ENCODE peak calls at places on chromosomes 7 and 10, in eight cellular contexts. U, O, S, E, P, R, T and D are unnamed samples.

GRCh38 chr10:34121974-34122282 is 693.2 kb downstream of the PARD3 start:
- DNase-seq in U (no peak), O (no peak), S (no peak), E (no peak), P (no peak), R (no peak), T (no peak), D (no peak)

GRCh38 chr10:33336606-33337334 is 2.3 kb upstream of the NRP1 start:
- DNase-seq in U (peak; percentile 64), O (no peak), S (peak; percentile 80), E (no peak), P (peak; percentile 9), R (peak; percentile 85), T (no peak), D (peak; percentile 90)

GRCh38 chr10:123784636-123785035 is 107.0 kb downstream of the CPXM2 start:
- DNase-seq in U (no peak), O (no peak), S (no peak), E (no peak), P (no peak), R (peak; percentile 2), T (no peak), D (no peak)

GRCh38 chr10:91785851-91786250 is 12.4 kb upstream of the TNKS2 start:
- DNase-seq in U (no peak), O (no peak), S (no peak), E (no peak), P (no peak), R (no peak), T (no peak), D (no peak)

GRCh38 chr10:132493246-132493755 is 44.3 kb upstream of the INPP5A start:
- DNase-seq in U (no peak), O (no peak), S (peak; percentile 47), E (no peak), P (no peak), R (no peak), T (no peak), D (no peak)

GRCh38 chr10:77301305-77301730 is 336.3 kb downstream of the KCNMA1 start:
- DNase-seq in U (no peak), O (no peak), S (no peak), E (peak; percentile 25), P (no peak), R (no peak), T (no peak), D (no peak)

GRCh38 chr7:7479275-7479674 is 56.4 kb downstream of the COL28A1 start:
- DNase-seq in U (no peak), O (no peak), S (no peak), E (no peak), P (no peak), R (no peak), T (no peak), D (no peak)

GRCh38 chr10:132605390-132605789 is 67.8 kb downstream of the INPP5A start:
- DNase-seq in U (no peak), O (no peak), S (no peak), E (no peak), P (no peak), R (peak; percentile 49), T (no peak), D (peak; percentile 71)

GRCh38 chr7:100673942-100674431 is 447 bp downstream of the GNB2 start:
- DNase-seq in U (no peak), O (no peak), S (peak; percentile 92), E (no peak), P (no peak), R (peak; percentile 80), T (no peak), D (peak; percentile 94)

GRCh38 chr7:16130127-16131110 is 290.9 kb downstream of the CRPPA start:
- DNase-seq in U (no peak), O (no peak), S (no peak), E (peak; percentile 8), P (no peak), R (no peak), T (no peak), D (no peak)

GRCh38 chr7:98562336-98563182 is 54.5 kb upstream of the NPTX2 start:
- DNase-seq in U (no peak), O (no peak), S (no peak), E (no peak), P (no peak), R (no peak), T (no peak), D (no peak)

GRCh38 chr7:80984619-80985018 is 65.8 kb upstream of the SEMA3C start:
- DNase-seq in U (no peak), O (no peak), S (no peak), E (no peak), P (no peak), R (no peak), T (no peak), D (no peak)

GRCh38 chr10:34006471-34006870 is 672.0 kb upstream of the NRP1 start:
- DNase-seq in U (no peak), O (no peak), S (no peak), E (no peak), P (no peak), R (no peak), T (no peak), D (no peak)

GRCh38 chr7:94022550-94022949 is 18.4 kb upstream of the BET1 start:
- DNase-seq in U (no peak), O (no peak), S (no peak), E (no peak), P (no peak), R (no peak), T (no peak), D (no peak)

GRCh38 chr7:34612671-34613070 is 45.3 kb upstream of the NPSR1 start:
- DNase-seq in U (peak; percentile 54), O (no peak), S (no peak), E (no peak), P (no peak), R (no peak), T (no peak), D (no peak)

GRCh38 chr10:91604462-91604935 is 28.4 kb downstream of the PPP1R3C start:
- DNase-seq in U (no peak), O (no peak), S (no peak), E (no peak), P (no peak), R (no peak), T (no peak), D (no peak)

GRCh38 chr7:155234950-155235789 is 62.5 kb upstream of the INSIG1 start:
- DNase-seq in U (no peak), O (no peak), S (peak; percentile 44), E (no peak), P (no peak), R (no peak), T (no peak), D (no peak)

DNA sequence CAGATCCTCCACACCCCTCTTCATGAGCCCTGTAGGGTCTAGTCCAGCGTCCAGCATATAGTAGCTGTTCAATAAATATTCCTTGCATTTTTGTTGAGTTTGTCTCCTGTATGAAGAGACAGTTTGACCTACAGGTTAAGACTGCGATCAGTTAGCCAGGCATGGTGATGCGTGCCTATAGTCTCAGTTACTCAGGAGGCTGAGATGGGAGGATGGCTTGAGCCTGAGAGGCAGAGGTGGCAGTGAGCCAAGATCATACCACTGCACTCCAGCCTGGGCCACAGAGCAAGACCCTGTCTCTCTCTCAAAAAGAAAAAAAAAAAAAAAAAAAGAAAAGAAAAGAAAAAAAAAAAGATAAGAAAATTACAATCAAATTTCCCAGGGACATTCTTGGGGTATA is 5.1 kb upstream of the CUEDC2 start:
- DNase-seq in U (no peak), O (no peak), S (no peak), E (no peak), P (no peak), R (no peak), T (no peak), D (no peak)
- H3K4me3 ChIP-seq in U (no peak overlapping the region), O (no peak overlapping the region), S (no peak overlapping the region), E (no peak overlapping the region), P (no peak overlapping the region), R (no peak overlapping the region), T (no peak overlapping the region), D (no peak overlapping the region)

GRCh38 chr7:114414151-114415053 is at the start of gene FOXP2:
- DNase-seq in U (peak; percentile 48), O (no peak), S (no peak), E (no peak), P (no peak), R (no peak), T (no peak), D (no peak)
- H3K4me3 ChIP-seq in U (no peak within 1 kb of the TSS), O (peak within 1 kb of the TSS; percentile 13), S (peak within 1 kb of the TSS; percentile 4), E (peak within 1 kb of the TSS; percentile 28), P (no peak within 1 kb of the TSS), R (no peak within 1 kb of the TSS), T (peak within 1 kb of the TSS; percentile 47), D (no peak within 1 kb of the TSS)

GRCh38 chr10:49578392-49578791 is 31.7 kb upstream of the SLC18A3 start:
- DNase-seq in U (no peak), O (no peak), S (no peak), E (no peak), P (no peak), R (no peak), T (no peak), D (no peak)

GRCh38 chr10:49575489-49576072 is 34.5 kb upstream of the SLC18A3 start:
- DNase-seq in U (no peak), O (no peak), S (no peak), E (no peak), P (no peak), R (no peak), T (no peak), D (no peak)

GRCh38 chr10:49572594-49573114 is 33.7 kb upstream of the ERCC6 start:
- DNase-seq in U (no peak), O (no peak), S (no peak), E (no peak), P (no peak), R (no peak), T (no peak), D (no peak)

GRCh38 chr10:49579621-49580020 is 30.5 kb upstream of the SLC18A3 start:
- DNase-seq in U (no peak), O (no peak), S (no peak), E (peak; percentile 73), P (no peak), R (no peak), T (no peak), D (no peak)

GRCh38 chr10:49577182-49577925 is 32.8 kb upstream of the SLC18A3 start:
- DNase-seq in U (no peak), O (no peak), S (no peak), E (no peak), P (no peak), R (no peak), T (no peak), D (no peak)
- H3K4me3 ChIP-seq in U (no peak overlapping the region), O (no peak overlapping the region), S (no peak overlapping the region), E (no peak overlapping the region), P (no peak overlapping the region), R (no peak overlapping the region), T (no peak overlapping the region), D (no peak overlapping the region)

DNA sequence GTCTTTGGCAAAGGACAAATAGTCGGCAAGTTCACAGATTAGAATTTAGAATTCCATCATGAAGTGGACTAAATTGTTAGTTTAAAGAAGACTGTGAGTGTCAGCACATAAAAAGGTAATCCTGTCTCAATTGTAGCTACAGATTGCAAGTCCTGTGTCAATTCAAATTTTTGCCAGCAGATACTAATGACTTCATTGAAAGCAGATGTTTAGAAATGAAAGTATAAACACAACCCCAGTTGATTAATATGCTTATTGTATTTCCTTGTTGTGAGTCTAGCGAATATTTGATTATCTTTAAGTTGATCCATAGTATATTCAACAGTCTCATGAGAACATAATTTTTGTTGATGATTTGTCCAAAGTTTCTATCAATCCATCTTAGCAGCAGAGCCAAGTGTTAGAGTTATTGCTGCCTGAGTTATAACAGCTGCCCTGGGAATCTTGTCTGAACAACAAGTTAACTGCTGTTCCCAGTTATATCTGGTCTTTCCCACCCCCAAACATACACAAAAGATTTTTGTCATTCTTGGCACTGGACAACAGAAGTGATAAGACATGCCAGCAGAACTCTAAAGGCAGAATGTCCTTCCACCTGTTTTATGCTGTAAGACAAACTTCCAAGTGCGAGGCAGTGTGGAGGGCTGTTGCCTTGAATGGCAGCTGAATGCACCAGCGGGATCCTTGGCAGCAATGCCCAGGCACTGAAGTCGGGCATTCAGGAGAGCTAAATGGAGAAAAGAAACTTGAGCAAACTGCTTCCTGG is 21.3 kb upstream of the HERPUD2 start:
- DNase-seq in U (no peak), O (no peak), S (no peak), E (no peak), P (no peak), R (no peak), T (no peak), D (no peak)
- H3K4me3 ChIP-seq in U (no peak overlapping the region), O (no peak overlapping the region), S (peak overlapping the region; percentile 13), E (no peak overlapping the region), P (no peak overlapping the region), R (no peak overlapping the region), T (no peak overlapping the region), D (peak overlapping the region; percentile 7)